ENCODE peak calls at places on chromosomes 13 and 19, in five cellular contexts. Y, D, R, T and G are unnamed samples.

GRCh38 chr19:43776285-43776684 is 4.5 kb downstream of the KCNN4 start:
- DNase-seq in Y (no peak), D (no peak), R (no peak), T (no peak), G (no peak)

GRCh38 chr19:13018037-13018914 is 23.0 kb downstream of the NFIX start:
- DNase-seq in Y (no peak), D (peak; percentile 78), R (peak; percentile 64), T (peak; percentile 77), G (no peak)

GRCh38 chr19:3987619-3988371 is 2.5 kb upstream of the EEF2 start:
- DNase-seq in Y (peak; percentile 85), D (peak; percentile 87), R (peak; percentile 83), T (peak; percentile 86), G (peak; percentile 79)

GRCh38 chr13:44305845-44306244 is 67.8 kb upstream of the SERP2 start:
- DNase-seq in Y (no peak), D (no peak), R (no peak), T (no peak), G (no peak)

GRCh38 chr13:75744127-75744526 is 108.0 kb downstream of the LMO7 start:
- DNase-seq in Y (no peak), D (no peak), R (no peak), T (no peak), G (no peak)

GRCh38 chr19:30669329-30670010 is 297.3 kb downstream of the ZNF536 start:
- DNase-seq in Y (peak; percentile 85), D (peak; percentile 59), R (peak; percentile 80), T (peak; percentile 43), G (no peak)

GRCh38 chr13:50707533-50708096 is 135.9 kb downstream of the DLEU7 start:
- DNase-seq in Y (no peak), D (no peak), R (no peak), T (no peak), G (no peak)

GRCh38 chr19:12665281-12665573 is 1.3 kb downstream of the MAN2B1 start:
- DNase-seq in Y (no peak), D (no peak), R (no peak), T (no peak), G (no peak)

GRCh38 chr19:41753936-41754529 is 1.3 kb upstream of the CEACAM6 start:
- DNase-seq in Y (no peak), D (no peak), R (peak; percentile 53), T (peak; percentile 36), G (no peak)

GRCh38 chr13:33249066-33249465 is 36.5 kb downstream of the STARD13 start:
- DNase-seq in Y (no peak), D (no peak), R (no peak), T (peak; percentile 35), G (no peak)

GRCh38 chr19:42508892-42509444 is 19.3 kb downstream of the CEACAM1 start:
- DNase-seq in Y (no peak), D (no peak), R (no peak), T (no peak), G (no peak)

GRCh38 chr19:30630289-30631034 is 258.3 kb downstream of the ZNF536 start:
- DNase-seq in Y (no peak), D (no peak), R (no peak), T (no peak), G (no peak)

GRCh38 chr19:31346184-31346583 is 3.1 kb downstream of the TSHZ3 start:
- DNase-seq in Y (no peak), D (no peak), R (no peak), T (no peak), G (no peak)

GRCh38 chr13:82847595-82847994 is 1034.7 kb downstream of the SLITRK1 start:
- DNase-seq in Y (no peak), D (no peak), R (no peak), T (no peak), G (no peak)

GRCh38 chr19:39299404-39299803 is 3.2 kb downstream of the IFNL1 start:
- DNase-seq in Y (no peak), D (no peak), R (no peak), T (no peak), G (no peak)

GRCh38 chr13:33927315-33927714 is 109.4 kb downstream of the RFC3 start:
- DNase-seq in Y (no peak), D (no peak), R (no peak), T (peak; percentile 60), G (no peak)

GRCh38 chr19:49812452-49812996 is 568 bp downstream of the FUZ start:
- DNase-seq in Y (no peak), D (no peak), R (no peak), T (no peak), G (no peak)

GRCh38 chr19:1295169-1296012 is 9.7 kb downstream of the EFNA2 start:
- DNase-seq in Y (no peak), D (no peak), R (no peak), T (peak; percentile 26), G (no peak)

GRCh38 chr13:74136089-74136658 is 2.0 kb upstream of the KLF12 start:
- DNase-seq in Y (no peak), D (peak; percentile 21), R (peak; percentile 27), T (peak; percentile 60), G (peak; percentile 38)

GRCh38 chr19:6752257-6753177 is 13.0 kb downstream of the TRIP10 start:
- DNase-seq in Y (no peak), D (no peak), R (no peak), T (no peak), G (no peak)

GRCh38 chr13:51557875-51558604 is 26.2 kb upstream of the WDFY2 start:
- DNase-seq in Y (no peak), D (no peak), R (no peak), T (peak; percentile 84), G (no peak)

GRCh38 chr13:25214371-25215252 is 42.5 kb upstream of the AMER2 start:
- DNase-seq in Y (no peak), D (no peak), R (peak; percentile 82), T (peak; percentile 40), G (no peak)

GRCh38 chr19:53365899-53366493 is 491 bp downstream of the ZNF525 start:
- DNase-seq in Y (no peak), D (peak; percentile 14), R (no peak), T (no peak), G (no peak)

GRCh38 chr13:41459754-41460111 is 2.4 kb downstream of the RGCC start:
- DNase-seq in Y (no peak), D (no peak), R (no peak), T (no peak), G (no peak)
- H3K4me3 ChIP-seq in Y (peak overlapping the region; percentile 96), D (peak overlapping the region; percentile 79), R (peak overlapping the region; percentile 67), T (no peak overlapping the region), G (no peak overlapping the region)

GRCh38 chr13:20101467-20102316 is 59.2 kb downstream of the GJA3 start:
- DNase-seq in Y (no peak), D (no peak), R (no peak), T (no peak), G (no peak)
- H3K27ac ChIP-seq in Y (no peak overlapping the region), D (no peak overlapping the region), R (no peak overlapping the region), T (peak overlapping the region; percentile 71), G (no peak overlapping the region)

GRCh38 chr19:10346509-10346908 is 7.1 kb upstream of the ICAM3 start:
- DNase-seq in Y (no peak), D (no peak), R (no peak), T (peak; percentile 56), G (no peak)

GRCh38 chr19:10339380-10339960 is at the start of gene ICAM3:
- DNase-seq in Y (no peak), D (no peak), R (no peak), T (no peak), G (no peak)

GRCh38 chr19:10339977-10340376 is 553 bp upstream of the ICAM3 start:
- DNase-seq in Y (no peak), D (no peak), R (no peak), T (no peak), G (no peak)

GRCh38 chr19:10344780-10345179 is 5.4 kb upstream of the ICAM3 start:
- DNase-seq in Y (no peak), D (no peak), R (no peak), T (no peak), G (no peak)

DNA sequence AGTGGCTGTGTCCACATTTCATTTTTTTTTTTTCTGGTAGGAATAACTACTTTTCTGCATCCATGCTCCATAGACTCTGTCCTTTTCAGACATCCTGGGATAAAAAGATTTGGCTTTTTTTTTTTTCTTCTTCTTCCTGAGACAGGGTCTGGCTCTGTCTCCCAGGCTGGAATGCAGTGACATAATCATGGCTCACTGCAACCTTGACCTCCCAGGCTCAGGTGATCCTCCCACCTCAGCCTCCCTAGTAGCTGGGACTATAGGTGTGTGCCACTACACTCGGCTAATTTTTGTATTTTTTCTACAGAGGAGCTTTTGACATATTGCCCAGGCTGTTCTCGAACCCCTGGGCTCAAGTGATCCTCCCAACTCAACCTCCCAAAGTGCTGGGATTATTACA is 4.1 kb upstream of the ICAM3 start:
- DNase-seq in Y (no peak), D (no peak), R (no peak), T (no peak), G (no peak)
- H3K4me3 ChIP-seq in Y (no peak overlapping the region), D (no peak overlapping the region), R (no peak overlapping the region), T (no peak overlapping the region), G (no peak overlapping the region)

GRCh38 chr13:49587311-49587847 is 2.0 kb upstream of the RCBTB1 start:
- DNase-seq in Y (no peak), D (no peak), R (no peak), T (no peak), G (no peak)
- H3K27ac ChIP-seq in Y (peak overlapping the region; percentile 83), D (no peak overlapping the region), R (no peak overlapping the region), T (no peak overlapping the region), G (peak overlapping the region; percentile 68)

DNA sequence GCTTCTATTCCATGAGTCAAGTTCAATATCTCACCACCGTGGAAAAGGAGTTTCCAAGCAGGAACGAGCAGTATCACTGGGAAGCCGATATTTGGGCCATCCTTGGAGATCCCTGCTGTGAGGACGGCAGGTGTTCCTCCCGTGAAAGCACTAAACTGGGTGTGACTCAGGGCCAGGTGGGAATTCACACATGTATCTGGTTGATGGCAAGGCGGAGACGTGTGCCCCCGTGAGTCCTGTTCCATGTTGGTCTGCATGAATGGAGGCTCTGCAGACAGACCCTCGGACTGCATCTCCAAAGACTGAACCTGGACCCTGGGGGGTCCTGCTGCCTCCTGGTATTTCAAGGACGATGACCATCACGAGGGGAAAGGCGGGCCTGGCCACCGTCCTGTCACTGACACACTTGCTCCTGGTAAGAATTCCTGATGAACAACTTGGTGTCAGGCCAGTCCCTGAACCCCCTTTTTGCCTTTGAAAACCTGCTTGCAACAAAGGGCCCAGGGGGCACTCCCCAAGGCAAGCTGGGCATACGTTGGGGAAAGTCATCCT is 22.8 kb upstream of the GAS6 start:
- DNase-seq in Y (no peak), D (no peak), R (no peak), T (no peak), G (no peak)
- H3K4me3 ChIP-seq in Y (no peak overlapping the region), D (no peak overlapping the region), R (no peak overlapping the region), T (no peak overlapping the region), G (no peak overlapping the region)

GRCh38 chr19:19361075-19361594 is 40.5 kb downstream of the MAU2 start:
- DNase-seq in Y (peak; percentile 80), D (peak; percentile 77), R (peak; percentile 85), T (peak; percentile 91), G (no peak)
- H3K27ac ChIP-seq in Y (peak overlapping the region; percentile 42), D (no peak overlapping the region), R (no peak overlapping the region), T (peak overlapping the region; percentile 67), G (no peak overlapping the region)

GRCh38 chr19:17932485-17933338 is at the start of gene CCDC124:
- DNase-seq in Y (peak; percentile 89), D (peak; percentile 93), R (peak; percentile 82), T (peak; percentile 96), G (peak; percentile 87)
- H3K4me3 ChIP-seq in Y (peak within 1 kb of the TSS; percentile 77), D (peak within 1 kb of the TSS; percentile 81), R (peak within 1 kb of the TSS; percentile 98), T (peak within 1 kb of the TSS; percentile 87), G (peak within 1 kb of the TSS; percentile 77)

GRCh38 chr13:94239135-94239534 is 240.3 kb downstream of the DCT start:
- DNase-seq in Y (no peak), D (no peak), R (no peak), T (peak; percentile 63), G (no peak)
- H3K27ac ChIP-seq in Y (no peak overlapping the region), D (no peak overlapping the region), R (no peak overlapping the region), T (no peak overlapping the region), G (no peak overlapping the region)

GRCh38 chr19:14347999-14348889 is 33.0 kb upstream of the ADGRE5 start:
- DNase-seq in Y (peak; percentile 68), D (peak; percentile 60), R (peak; percentile 43), T (peak; percentile 70), G (no peak)
- H3K4me3 ChIP-seq in Y (peak overlapping the region; percentile 57), D (peak overlapping the region; percentile 35), R (no peak overlapping the region), T (no peak overlapping the region), G (peak overlapping the region; percentile 5)